ENCODE peak calls at places on chromosome 6, in nine cellular contexts. G is HCT116, L is H1, X is stomach, D is A549, U is NB4, P is ovary, K is IMR-90, F is body of pancreas. J is an unnamed sample.

GRCh38 chr6:85473748-85474147 is 23.9 kb downstream of the NT5E start:
- DNase-seq in F (no peak), X (no peak), K (no peak), L (no peak), P (no peak), G (no peak), U (no peak), D (no peak), J (no peak)

GRCh38 chr6:128068110-128068460 is 167.2 kb upstream of the THEMIS start:
- DNase-seq in F (no peak), G (no peak), K (no peak), L (no peak), X (no peak), P (no peak), D (no peak), U (no peak), J (no peak)

GRCh38 chr6:134216304-134217029 is 101.4 kb downstream of the SGK1 start:
- DNase-seq in F (no peak), P (no peak), X (no peak), K (no peak), G (no peak), U (peak), D (no peak), L (no peak), J (no peak)

GRCh38 chr6:45494734-45495133 is 117.0 kb upstream of the SUPT3H start:
- DNase-seq in U (peak), X (no peak), D (no peak), K (no peak), P (no peak), G (no peak), L (no peak), F (no peak), J (no peak)

GRCh38 chr6:150687508-150687907 is 87.8 kb downstream of the PLEKHG1 start:
- DNase-seq in F (no peak), P (peak), X (peak), L (no peak), K (no peak), U (no peak), G (no peak), D (no peak), J (no peak)

GRCh38 chr6:5351552-5351951 is 90.2 kb downstream of the FARS2 start:
- DNase-seq in F (no peak), X (no peak), K (no peak), L (no peak), D (no peak), G (no peak), U (no peak), P (no peak), J (no peak)

GRCh38 chr6:57226221-57226620 is 4.1 kb upstream of the RAB23 start:
- DNase-seq in L (no peak), X (no peak), P (no peak), D (no peak), K (no peak), G (no peak), U (no peak), F (no peak), J (no peak)

GRCh38 chr6:43942616-43943015 is 172.6 kb downstream of the VEGFA start:
- DNase-seq in X (no peak), L (no peak), U (no peak), F (no peak), K (no peak), P (no peak), D (no peak), G (no peak), J (no peak)

GRCh38 chr6:154430494-154430919 is 73.9 kb upstream of the IPCEF1 start:
- DNase-seq in L (no peak), D (no peak), P (no peak), K (no peak), U (no peak), G (no peak), F (no peak), X (no peak), J (no peak)

GRCh38 chr6:147106759-147107401 is 97.3 kb upstream of the STXBP5 start:
- DNase-seq in X (no peak), L (no peak), K (peak), G (no peak), D (no peak), F (no peak), P (no peak), U (peak), J (no peak)

GRCh38 chr6:128208851-128209580 is 308.2 kb upstream of the THEMIS start:
- DNase-seq in G (no peak), U (no peak), P (no peak), D (no peak), F (no peak), X (no peak), K (peak), L (no peak), J (no peak)

GRCh38 chr6:13671742-13672141 is 39.9 kb downstream of the RANBP9 start:
- DNase-seq in D (no peak), G (no peak), L (no peak), U (peak), F (no peak), P (no peak), X (no peak), K (no peak), J (no peak)

GRCh38 chr6:113857565-113858066 is 471 bp downstream of the MARCKS start:
- DNase-seq in U (peak), P (peak), X (peak), D (peak), F (peak), G (no peak), K (no peak), L (peak), J (peak)

GRCh38 chr6:11865926-11866325 is 87.3 kb upstream of the ADTRP start:
- DNase-seq in D (no peak), G (no peak), U (no peak), L (no peak), K (peak), P (no peak), X (no peak), F (no peak), J (no peak)

GRCh38 chr6:28695671-28696537 is 170.2 kb downstream of the GPX5 start:
- DNase-seq in P (no peak), X (no peak), G (no peak), K (peak), D (peak), F (no peak), L (no peak), U (no peak), J (no peak)

GRCh38 chr6:50264995-50265571 is 215.4 kb upstream of the DEFB112 start:
- DNase-seq in P (no peak), G (no peak), U (peak), D (no peak), F (no peak), X (no peak), K (no peak), L (no peak), J (no peak)

GRCh38 chr6:158002249-158002950 is 20.7 kb downstream of the SYNJ2 start:
- DNase-seq in L (no peak), P (no peak), X (peak), F (peak), U (no peak), D (no peak), G (peak), K (no peak), J (peak)

GRCh38 chr6:30006170-30007131 is 54.6 kb upstream of the POLR1H start:
- DNase-seq in G (no peak), F (peak), L (peak), P (peak), U (no peak), D (no peak), K (peak), X (peak), J (peak)

GRCh38 chr6:44265003-44265842 is at the start of gene NFKBIE:
- DNase-seq in K (peak), L (peak), F (peak), G (peak), X (peak), U (peak), P (peak), D (peak), J (peak)

GRCh38 chr6:100163035-100163434 is 169.0 kb upstream of the MCHR2 start:
- DNase-seq in G (no peak), F (no peak), P (no peak), U (no peak), D (no peak), X (no peak), K (no peak), L (no peak), J (no peak)

GRCh38 chr6:108944707-108945685 is 96.8 kb downstream of the ARMC2 start:
- DNase-seq in K (peak), U (no peak), L (no peak), F (peak), X (no peak), G (no peak), D (no peak), P (peak), J (no peak)

GRCh38 chr6:3746696-3747095 is 4.8 kb downstream of the PXDC1 start:
- DNase-seq in U (no peak), G (no peak), F (no peak), D (no peak), P (no peak), X (no peak), K (no peak), L (no peak), J (peak)

GRCh38 chr6:3748726-3749389 is 2.7 kb downstream of the PXDC1 start:
- DNase-seq in X (no peak), L (no peak), G (no peak), D (no peak), K (peak), F (no peak), P (no peak), U (no peak), J (no peak)

GRCh38 chr6:3749390-3749978 is 2.0 kb downstream of the PXDC1 start:
- DNase-seq in L (no peak), G (no peak), F (peak), D (no peak), X (peak), P (no peak), U (no peak), K (no peak), J (peak)

GRCh38 chr6:3747100-3747737 is 4.3 kb downstream of the PXDC1 start:
- DNase-seq in G (no peak), D (no peak), L (no peak), P (no peak), F (no peak), U (no peak), X (no peak), K (no peak), J (no peak)

DNA sequence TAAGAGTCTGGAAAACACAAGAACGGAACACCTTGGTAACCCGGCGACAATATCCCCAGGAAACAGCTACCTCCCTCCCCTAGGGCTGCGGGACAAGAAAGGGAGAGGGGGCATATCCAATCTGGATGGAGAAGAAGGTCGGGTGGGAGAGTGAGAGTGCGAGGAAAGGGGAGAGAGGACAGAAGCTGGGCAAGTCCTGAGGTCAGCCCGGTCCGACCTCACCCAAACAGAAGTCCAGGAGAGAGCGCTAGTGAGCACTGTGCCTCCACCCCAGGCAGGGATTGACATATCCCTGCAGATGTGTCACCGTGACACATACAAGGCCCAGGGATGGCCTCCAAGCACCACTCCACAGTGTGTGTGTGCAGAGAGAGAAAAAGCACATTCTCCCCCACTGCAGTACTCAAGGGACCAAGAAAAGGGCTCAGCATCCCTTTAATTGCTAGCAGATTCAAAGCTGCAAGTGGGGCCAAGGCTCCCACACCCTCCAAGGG is 3.3 kb downstream of the PXDC1 start:
- DNase-seq in D (peak), U (peak), K (peak), P (no peak), L (peak), X (peak), F (peak), G (peak), J (peak)
- TF ChIP-seq CTCF in D (peak), U (peak), K (peak), P (no peak), L (no peak), X (peak), F (peak), G (peak), J (no peak)

DNA sequence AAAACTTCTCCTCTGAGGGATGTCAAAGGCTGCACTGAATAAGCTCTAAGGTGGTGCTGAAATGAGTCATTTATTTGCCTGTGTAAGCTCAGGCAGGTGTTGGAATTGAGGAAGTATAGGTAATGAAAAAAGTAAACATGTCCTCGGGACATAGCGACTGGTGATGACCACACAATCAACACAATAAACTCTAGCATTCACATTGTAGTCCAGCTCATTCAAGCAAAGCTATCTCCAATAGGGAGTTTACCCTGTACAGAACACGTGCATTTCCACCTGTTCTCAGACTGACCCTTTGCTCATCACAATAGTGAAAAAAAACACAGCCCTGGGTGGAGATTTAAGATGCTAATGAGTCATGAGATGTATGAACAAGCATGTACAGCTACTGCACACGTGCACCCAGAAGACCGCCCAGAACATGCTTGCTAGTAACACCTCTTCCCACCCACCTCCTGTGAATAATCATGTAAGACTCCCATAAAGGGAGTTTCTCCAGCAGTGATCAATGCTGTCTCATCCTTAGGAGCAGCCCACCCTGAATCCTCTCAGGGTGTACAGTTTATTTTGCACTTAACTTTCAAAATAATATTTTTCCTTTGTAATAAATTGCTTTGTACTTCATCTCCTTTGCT is 33.0 kb upstream of the POU5F1 start:
- DNase-seq in X (no peak), F (peak), D (peak), K (peak), P (no peak), U (peak), G (peak), L (no peak), J (no peak)
- TF ChIP-seq POLR2A in X (no peak), F (no peak), D (no peak), K (no peak), P (no peak), U (no peak), G (no peak), L (no peak), J (no peak)

DNA sequence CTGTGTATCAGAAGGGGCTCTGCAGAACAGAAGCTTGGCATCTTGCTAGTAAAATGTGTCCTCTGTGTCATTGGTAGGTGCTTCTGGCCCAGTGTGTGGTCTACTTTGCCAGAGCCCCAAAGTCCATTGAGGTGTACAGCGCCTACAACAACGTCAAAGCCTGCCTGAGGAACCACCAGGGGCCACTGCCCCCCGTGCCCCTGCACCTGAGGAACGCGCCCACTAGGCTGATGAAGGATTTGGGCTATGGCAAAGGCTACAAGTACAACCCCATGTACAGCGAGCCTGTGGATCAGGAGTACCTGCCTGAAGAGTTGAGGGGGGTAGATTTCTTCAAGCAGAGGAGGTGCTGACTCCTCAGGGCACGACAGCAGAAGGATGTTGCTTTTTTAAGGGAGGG is 19.7 kb downstream of the WRNIP1 start:
- DNase-seq in F (no peak), G (no peak), X (no peak), K (no peak), P (no peak), L (no peak), U (no peak), D (no peak), J (no peak)
- H3K4me3 ChIP-seq in F (no peak), G (no peak), X (no peak), K (no peak), P (no peak), L (no peak), U (no peak), D (no peak), J (no peak)

GRCh38 chr6:161578478-161578877 is 304.6 kb upstream of the AGPAT4 start:
- DNase-seq in X (no peak), G (no peak), P (no peak), U (peak), L (no peak), K (no peak), D (no peak), F (no peak), J (no peak)
- TF ChIP-seq CTCF in X (no peak), G (no peak), P (no peak), U (no peak), L (no peak), K (no peak), D (no peak), F (no peak), J (no peak)

DNA sequence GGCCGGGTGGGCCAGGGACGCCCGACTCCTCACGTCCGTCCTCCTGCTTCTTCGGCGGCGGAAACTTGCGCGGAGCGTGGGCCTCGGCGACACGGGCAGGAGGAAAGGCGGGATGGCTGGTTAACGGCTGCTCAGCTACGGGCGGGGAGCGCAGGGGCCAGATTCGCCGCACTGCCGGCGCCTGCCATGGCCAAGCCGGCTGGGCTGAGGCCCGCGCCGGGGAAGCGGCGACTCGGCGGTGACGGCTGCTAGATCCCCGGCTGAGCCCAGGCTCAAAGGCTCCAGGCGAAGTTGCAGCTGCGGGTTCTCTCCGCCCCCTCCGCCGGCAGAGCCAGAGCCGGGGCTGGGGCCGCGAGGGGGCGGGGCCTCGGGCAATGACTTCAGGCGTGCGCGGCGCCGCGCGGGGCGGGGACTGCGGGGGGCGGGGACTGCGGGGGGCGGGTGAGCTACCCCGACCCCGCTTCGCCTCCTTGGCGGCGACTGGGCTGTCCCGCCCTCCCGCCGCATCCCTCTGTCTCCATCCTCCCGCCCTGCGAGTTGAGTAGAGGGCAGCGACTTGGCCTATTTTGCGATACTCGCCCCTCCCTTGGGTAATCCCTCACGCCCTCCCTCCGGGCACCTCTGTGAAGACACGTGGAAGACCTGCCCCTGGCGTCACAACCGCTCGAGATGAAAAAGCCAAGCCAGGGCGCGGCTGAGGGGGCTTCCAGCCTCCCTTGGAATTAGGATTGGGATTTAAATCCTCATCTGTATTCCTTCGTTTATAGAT is at the start of gene CEP85L:
- DNase-seq in U (peak), L (peak), G (peak), F (peak), D (peak), K (peak), X (peak), P (peak), J (peak)
- TF ChIP-seq POLR2A in U (peak), L (peak), G (no peak), F (peak), D (peak), K (peak), X (no peak), P (peak), J (peak)

DNA sequence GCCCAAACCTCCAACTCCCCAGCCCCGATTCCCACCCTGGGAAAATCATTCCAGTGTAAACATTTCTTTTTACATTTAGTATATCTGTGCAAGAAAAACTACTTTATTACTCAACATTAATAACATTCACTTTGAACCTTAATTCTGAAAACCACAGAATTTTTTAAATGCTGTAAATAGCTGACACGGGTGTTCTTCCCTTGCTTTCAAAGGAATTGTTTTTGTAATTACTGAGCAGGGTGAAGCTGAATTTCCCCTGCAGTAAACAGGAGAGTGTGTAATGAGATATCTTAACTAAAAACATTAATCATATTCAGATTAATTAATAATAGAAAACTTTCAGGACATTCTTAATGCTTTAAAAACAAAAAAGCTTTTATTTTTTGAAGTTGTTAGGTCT is 99.3 kb upstream of the CITED2 start:
- DNase-seq in U (no peak), F (no peak), D (no peak), G (no peak), K (no peak), L (no peak), X (no peak), P (no peak), J (no peak)
- H3K4me3 ChIP-seq in U (no peak), F (no peak), D (no peak), G (no peak), K (no peak), L (no peak), X (no peak), P (no peak), J (no peak)